ENCODE peak calls at places on chromosomes 7 and 10, in four cellular contexts. H, U, P and L are unnamed samples.

GRCh38 chr7:139915864-139916716 is 87.0 kb downstream of the TBXAS1 start:
- DNase-seq in P (peak; percentile 99), U (peak; percentile 92), H (no peak), L (peak; percentile 95)

GRCh38 chr10:68103867-68104255 is 5.4 kb upstream of the MYPN start:
- DNase-seq in P (no peak), U (no peak), H (no peak), L (no peak)

GRCh38 chr10:103852189-103852711 is 3.1 kb downstream of the SH3PXD2A start:
- DNase-seq in U (no peak), P (no peak), H (no peak), L (no peak)

GRCh38 chr10:95247200-95247880 is 43.5 kb downstream of the PDLIM1 start:
- DNase-seq in P (no peak), U (no peak), H (peak; percentile 28), L (no peak)

GRCh38 chr7:105815580-105815979 is 60.8 kb downstream of the ATXN7L1 start:
- DNase-seq in H (no peak), P (no peak), U (no peak), L (no peak)

GRCh38 chr7:2066251-2066919 is 166.4 kb downstream of the MAD1L1 start:
- DNase-seq in U (no peak), P (no peak), H (no peak), L (no peak)

GRCh38 chr10:43392757-43393156 is 16.2 kb downstream of the HNRNPF start:
- DNase-seq in U (no peak), H (no peak), P (no peak), L (no peak)

GRCh38 chr7:70455925-70456324 is 676.0 kb upstream of the GALNT17 start:
- DNase-seq in U (no peak), H (no peak), P (no peak), L (no peak)

GRCh38 chr10:52635651-52636050 is 136.9 kb downstream of the MBL2 start:
- DNase-seq in H (no peak), P (no peak), U (no peak), L (no peak)
- TF ChIP-seq SIN3A in H (no peak), P (no peak), U (no peak), L (no peak)

DNA sequence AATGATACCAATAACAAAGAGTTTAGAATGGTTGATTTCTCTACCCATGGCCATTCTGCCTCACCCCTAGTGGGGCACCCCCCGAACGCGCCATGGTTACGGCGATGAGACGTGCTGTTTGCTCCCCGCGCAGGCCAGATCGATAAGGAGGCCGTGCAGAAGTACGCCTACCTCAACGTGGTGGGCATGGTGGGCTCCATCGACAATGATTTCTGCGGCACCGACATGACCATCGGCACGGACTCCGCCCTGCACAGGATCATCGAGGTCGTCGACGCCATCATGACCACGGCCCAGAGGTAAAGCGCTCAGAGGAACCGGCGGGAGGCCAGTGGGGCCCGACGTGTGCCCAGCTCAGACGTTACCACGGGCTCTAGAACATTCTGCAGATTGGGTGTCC is 36.3 kb downstream of the PFKP start:
- DNase-seq in P (no peak), U (no peak), H (no peak), L (no peak)
- H3K27ac ChIP-seq in P (no peak overlapping the region), U (no peak overlapping the region), H (no peak overlapping the region), L (no peak overlapping the region)

DNA sequence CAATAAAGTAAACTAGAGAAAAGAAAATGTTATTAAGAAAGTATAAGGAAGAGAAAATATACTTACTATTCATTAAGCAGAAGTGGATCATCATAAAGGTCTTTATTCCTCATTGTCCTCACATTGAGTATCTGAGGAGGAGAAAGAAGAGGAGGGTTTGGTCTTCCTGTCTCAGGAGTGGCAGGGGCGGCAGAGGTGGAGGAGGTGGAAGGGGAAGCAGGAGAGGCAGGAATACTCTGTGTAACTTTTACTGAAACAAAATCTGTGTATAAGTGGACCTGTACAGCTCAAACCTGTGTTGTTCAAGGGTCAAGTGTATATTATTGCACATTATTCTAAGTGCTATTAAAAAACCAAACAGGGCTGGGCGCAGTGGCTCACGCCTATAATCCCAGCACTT is 34.2 kb upstream of the EPC1 start:
- DNase-seq in H (no peak), P (no peak), U (no peak), L (no peak)
- TF ChIP-seq TCF7L2 in H (no peak), P (no peak), U (no peak), L (no peak)

GRCh38 chr7:129279757-129280156 is 54.9 kb downstream of the AHCYL2 start:
- DNase-seq in U (no peak), H (no peak), P (no peak), L (no peak)
- TF ChIP-seq SIN3A in U (no peak), H (no peak), P (no peak), L (no peak)

GRCh38 chr10:77351386-77351785 is 286.2 kb downstream of the KCNMA1 start:
- DNase-seq in U (no peak), P (no peak), H (no peak), L (no peak)
- H3K27ac ChIP-seq in U (no peak overlapping the region), P (no peak overlapping the region), H (no peak overlapping the region), L (peak overlapping the region; percentile 60)

DNA sequence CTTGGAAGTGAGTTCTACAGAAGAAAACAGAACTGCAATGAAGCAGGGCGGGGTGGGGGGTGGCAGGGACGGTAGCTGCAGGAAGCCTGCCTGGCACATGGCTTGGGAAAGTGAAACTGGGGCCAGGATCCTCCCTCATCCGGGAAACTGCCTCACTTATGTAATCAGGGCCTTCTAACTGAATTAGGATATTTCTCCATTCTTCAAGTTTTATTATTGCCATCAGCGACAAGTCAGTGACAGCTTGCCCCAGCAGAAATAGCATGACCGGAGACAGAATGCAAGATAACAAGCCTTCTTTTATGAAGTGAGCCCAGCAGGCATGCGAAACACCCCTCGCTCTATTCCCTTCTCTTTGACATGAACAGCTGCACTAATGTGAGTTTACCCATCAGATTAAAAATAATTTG is 77.5 kb upstream of the CACUL1 start:
- DNase-seq in U (no peak), H (no peak), P (no peak), L (no peak)
- TF ChIP-seq TCF7L2 in U (no peak), H (no peak), P (no peak), L (no peak)

GRCh38 chr10:24462889-24463552 is 254.1 kb downstream of the KIAA1217 start:
- DNase-seq in P (no peak), U (no peak), H (no peak), L (no peak)

GRCh38 chr10:24465124-24465874 is 256.4 kb downstream of the KIAA1217 start:
- DNase-seq in H (no peak), P (no peak), U (no peak), L (no peak)

GRCh38 chr10:24462340-24462739 is 253.4 kb downstream of the KIAA1217 start:
- DNase-seq in P (no peak), H (no peak), U (no peak), L (no peak)

GRCh38 chr10:24465899-24466615 is 257.1 kb downstream of the KIAA1217 start:
- DNase-seq in U (peak; percentile 77), P (peak; percentile 8), H (peak; percentile 92), L (peak; percentile 80)

GRCh38 chr10:24463683-24464426 is 254.9 kb downstream of the KIAA1217 start:
- DNase-seq in U (no peak), H (no peak), P (no peak), L (peak; percentile 87)
- TF ChIP-seq SIN3A in U (no peak), H (no peak), P (no peak), L (no peak)

GRCh38 chr10:102785818-102786217 is 42.1 kb downstream of the WBP1L start:
- DNase-seq in P (no peak), U (no peak), H (no peak), L (no peak)
- H3K27ac ChIP-seq in P (no peak overlapping the region), U (no peak overlapping the region), H (no peak overlapping the region), L (no peak overlapping the region)

DNA sequence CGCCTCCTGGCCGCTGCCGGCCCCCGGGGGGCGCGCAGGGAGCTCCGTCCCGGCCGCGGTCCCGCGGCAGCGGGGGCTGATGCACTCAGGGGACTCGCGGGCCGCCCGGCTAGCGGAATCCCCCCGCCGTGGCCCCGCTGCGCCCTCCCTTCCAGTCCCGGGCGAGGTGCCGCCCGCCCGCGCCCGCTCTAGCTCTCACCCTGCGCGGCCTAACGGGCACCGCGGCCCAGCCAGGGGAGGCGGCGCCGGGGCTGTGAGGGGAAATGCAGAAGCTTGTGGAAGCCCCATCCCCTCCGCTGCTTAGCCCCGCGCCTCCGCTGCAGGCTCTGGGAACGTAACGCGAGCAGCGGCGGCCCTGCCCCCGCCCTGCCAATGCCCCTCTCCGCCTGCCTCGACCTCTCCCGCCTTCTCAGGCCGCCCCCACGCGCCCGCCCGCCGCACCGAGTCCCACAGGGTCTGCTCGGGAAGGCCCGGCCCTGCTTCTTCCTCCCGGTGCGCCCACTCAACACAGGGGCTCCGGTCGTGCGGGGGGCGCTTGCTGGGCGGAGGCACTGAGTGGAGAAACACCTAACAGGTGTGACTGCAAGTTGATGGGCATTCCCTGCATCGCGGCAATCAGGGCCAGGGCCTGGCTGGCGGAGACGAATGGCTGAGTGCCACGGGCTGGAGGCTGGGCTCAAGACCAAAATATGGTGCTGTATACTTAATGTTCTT is 383 bp upstream of the TMEM229A start:
- DNase-seq in P (no peak), H (no peak), U (no peak), L (no peak)
- TF ChIP-seq TCF7L2 in P (no peak), H (no peak), U (no peak), L (no peak)

GRCh38 chr10:1093696-1094095 is 37.5 kb downstream of the WDR37 start:
- DNase-seq in U (no peak), P (no peak), H (no peak), L (no peak)
- TF ChIP-seq SIN3A in U (no peak), P (no peak), H (no peak), L (no peak)